ENCODE peak calls at places on chromosomes 4 and X, in five cellular contexts. R, L, J, G and W are unnamed samples.

GRCh38 chr4:186651624-186652023 is 72.0 kb downstream of the FAT1 start:
- DNase-seq in R (peak), L (no peak), J (no peak), G (no peak), W (peak)

GRCh38 chrX:132463411-132463810 is 25.4 kb downstream of the MBNL3 start:
- DNase-seq in R (peak), L (no peak), J (no peak), G (no peak), W (no peak)

GRCh38 chrX:54807524-54808108 is at the start of gene MAGED2:
- DNase-seq in J (no peak), R (peak), G (peak), L (no peak), W (peak)

GRCh38 chr4:170323623-170324022 is 233.9 kb upstream of the AADAT start:
- DNase-seq in G (no peak), R (no peak), L (no peak), J (no peak), W (no peak)

GRCh38 chrX:132023896-132024386 is 839 bp downstream of the STK26 start:
- DNase-seq in L (no peak), R (no peak), G (no peak), J (peak), W (peak)

GRCh38 chrX:153921511-153922285 is 4.4 kb downstream of the ARHGAP4 start:
- DNase-seq in R (no peak), L (no peak), G (peak), J (no peak), W (no peak)

GRCh38 chrX:112512509-112512908 is 167.2 kb downstream of the LHFPL1 start:
- DNase-seq in J (no peak), L (no peak), R (no peak), G (no peak), W (no peak)

GRCh38 chr4:107153228-107153627 is 117.1 kb upstream of the DKK2 start:
- DNase-seq in L (peak), R (no peak), J (no peak), G (peak), W (peak)

DNA sequence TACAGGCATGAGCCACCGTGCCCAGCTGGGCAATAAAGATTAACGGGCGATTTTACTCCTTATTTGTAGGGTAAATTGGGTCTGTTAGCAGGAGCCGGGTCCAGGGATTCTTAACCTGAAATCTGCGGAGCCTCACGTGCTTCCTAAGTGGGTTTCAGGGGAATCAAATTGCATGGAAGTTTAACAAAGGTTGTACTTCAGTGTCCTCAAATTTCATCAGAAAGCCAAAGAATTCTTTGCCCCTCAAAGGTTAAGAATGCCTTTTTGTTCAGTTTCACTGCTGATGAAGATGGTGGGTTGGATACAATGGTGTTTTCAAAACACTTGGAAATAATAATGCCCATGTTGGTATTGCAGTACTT is 67.9 kb downstream of the AFF1 start:
- DNase-seq in R (no peak), L (no peak), G (no peak), J (no peak), W (no peak)
- H3K4me2 ChIP-seq in R (no peak), L (no peak), G (no peak), J (no peak), W (no peak)

DNA sequence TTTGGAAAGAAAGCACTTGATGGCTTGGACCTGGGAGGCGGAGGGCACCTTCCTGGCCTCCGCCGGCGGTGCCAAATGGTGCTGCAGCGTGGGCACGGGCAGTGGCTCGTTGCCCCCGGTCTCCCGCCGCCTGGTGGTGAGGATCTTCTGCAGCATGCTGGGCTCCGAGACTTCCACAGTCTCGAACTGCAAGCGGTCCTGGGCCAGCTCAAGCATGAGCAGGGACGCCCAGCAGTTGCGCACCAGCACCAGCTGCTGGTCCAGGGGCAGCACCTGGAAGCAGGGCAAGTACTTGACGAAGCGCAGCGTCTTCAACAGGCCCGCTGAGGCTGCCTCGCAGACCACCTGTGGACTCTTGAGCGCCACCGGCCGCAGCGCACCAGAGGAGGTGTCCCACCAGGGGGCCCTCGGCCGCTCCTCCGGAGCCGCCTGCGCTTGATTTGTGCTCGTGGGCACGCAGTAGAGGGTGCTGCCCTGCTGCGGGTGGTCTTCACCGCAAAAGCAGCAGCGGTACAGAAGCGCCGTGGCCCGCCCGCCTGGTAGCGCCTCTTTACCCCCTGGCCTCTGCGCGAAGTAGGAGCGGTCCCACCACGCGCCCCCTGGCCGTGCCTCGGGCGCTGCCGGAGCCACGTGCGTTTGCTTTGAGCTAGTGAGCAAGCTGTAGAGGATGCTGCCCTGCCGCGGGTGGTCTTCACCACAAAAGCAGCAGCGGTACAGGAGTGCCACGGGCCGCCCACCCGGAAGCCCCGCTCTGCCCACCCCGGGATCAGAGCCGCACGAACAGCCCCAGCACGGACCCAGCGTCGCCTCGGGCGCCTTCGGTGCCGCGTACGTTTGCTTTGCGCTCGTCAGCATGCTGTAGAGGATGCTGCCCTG is 689 bp downstream of the NR0B1 start:
- DNase-seq in L (no peak), G (peak), J (no peak), R (no peak), W (peak)
- TF ChIP-seq EZH2 in L (no peak), G (no peak), J (no peak), R (peak), W (no peak)

DNA sequence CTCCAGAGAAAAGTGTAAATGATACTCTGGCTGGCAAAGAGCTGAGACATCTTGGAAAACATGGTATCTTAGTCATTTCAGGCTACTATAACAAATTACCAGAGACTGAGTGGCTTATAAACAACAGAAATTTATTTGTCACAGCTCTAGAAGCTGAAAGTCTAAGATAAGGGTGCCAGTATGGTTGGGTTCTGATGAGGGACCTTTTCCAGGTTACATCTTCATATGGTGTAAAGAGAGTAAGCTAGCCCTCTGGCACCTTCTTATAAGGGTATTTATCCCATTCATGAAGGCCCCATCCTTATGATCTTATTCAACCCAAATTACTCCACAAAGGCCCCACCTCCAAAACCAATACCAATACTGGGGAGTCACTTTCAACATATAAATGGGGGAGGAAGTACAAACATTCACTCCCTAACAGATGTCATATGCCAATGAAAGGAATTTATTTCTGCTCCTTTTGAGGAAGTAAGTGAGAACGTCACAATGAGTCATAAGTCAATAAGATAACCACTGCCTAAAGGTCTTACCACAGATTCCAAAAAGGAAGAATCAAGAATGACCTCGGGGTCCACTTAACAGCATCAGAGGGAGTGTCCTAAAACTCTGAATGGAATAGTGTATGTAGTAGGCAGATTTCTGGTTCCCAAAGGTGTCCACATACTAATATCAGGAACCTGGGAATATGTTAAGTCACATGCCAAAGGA is 246.6 kb downstream of the OPHN1 start:
- DNase-seq in R (peak), J (peak), G (peak), L (no peak), W (peak)
- H3K4me2 ChIP-seq in R (no peak), J (no peak), G (no peak), L (no peak), W (peak)

GRCh38 chr4:83010522-83011318 is at the start of gene LIN54:
- DNase-seq in L (peak), J (peak), G (peak), R (peak), W (peak)

GRCh38 chr4:83010111-83010521 is 507 bp downstream of the LIN54 start:
- DNase-seq in J (peak), R (peak), G (peak), L (no peak), W (peak)

GRCh38 chr4:83012631-83013419 is 2.2 kb upstream of the LIN54 start:
- DNase-seq in G (peak), R (peak), L (peak), J (peak), W (peak)

GRCh38 chr4:83013420-83013867 is 2.8 kb upstream of the LIN54 start:
- DNase-seq in L (no peak), G (no peak), J (no peak), R (no peak), W (no peak)

DNA sequence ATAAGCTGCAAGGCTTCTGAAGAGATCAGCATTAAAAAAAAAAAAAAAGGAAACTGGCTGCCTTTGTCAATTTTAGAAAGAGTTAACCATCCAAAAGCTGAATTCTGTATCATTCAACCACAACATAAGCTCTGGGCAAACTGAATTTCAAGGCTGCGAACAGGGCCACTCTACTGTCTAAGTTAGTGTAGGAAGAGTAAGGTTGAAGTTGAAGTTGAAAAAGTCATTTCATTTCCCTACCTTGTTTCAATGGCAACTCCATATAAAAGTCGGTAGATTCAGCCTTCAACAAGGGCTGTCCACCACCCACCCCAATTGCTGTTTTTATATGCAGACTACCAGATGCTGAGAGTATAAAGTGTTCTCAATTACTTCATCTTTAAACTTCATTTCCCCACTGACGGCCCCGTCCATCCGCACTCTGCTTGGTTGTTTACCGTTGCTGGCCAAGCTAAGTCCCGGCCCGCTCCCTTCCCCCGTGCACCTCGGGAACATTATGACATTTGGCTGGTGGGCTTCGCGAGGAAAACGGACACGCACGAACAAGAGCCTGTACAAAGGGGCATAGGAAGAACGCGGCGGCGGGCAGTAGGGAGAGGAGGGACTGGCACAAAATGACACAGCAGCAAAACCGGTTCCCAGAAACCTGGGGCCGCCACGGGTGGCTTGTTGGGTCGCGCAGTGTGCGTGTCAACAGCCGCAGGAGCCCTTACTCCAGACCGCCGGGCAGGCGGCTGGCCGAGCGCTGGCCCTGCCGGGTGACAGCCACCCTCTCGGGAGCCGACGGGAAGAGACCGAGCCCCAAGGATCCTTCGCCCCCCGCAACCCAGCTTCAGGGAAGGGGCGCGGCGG is 1.4 kb upstream of the LIN54 start:
- DNase-seq in R (no peak), L (no peak), J (peak), G (peak), W (peak)
- TF ChIP-seq EZH2 in R (no peak), L (no peak), J (no peak), G (no peak), W (no peak)

GRCh38 chrX:123983240-123983639 is 21.7 kb downstream of the STAG2 start:
- DNase-seq in J (no peak), R (no peak), L (no peak), G (no peak), W (no peak)
- H3K4me2 ChIP-seq in J (no peak), R (no peak), L (no peak), G (peak), W (no peak)

GRCh38 chrX:69504626-69505612 is 793 bp downstream of the NALF2 start:
- DNase-seq in G (peak), L (no peak), J (no peak), R (no peak), W (no peak)

GRCh38 chrX:69506617-69507499 is 2.7 kb downstream of the NALF2 start:
- DNase-seq in J (no peak), R (no peak), G (peak), L (no peak), W (no peak)

GRCh38 chrX:69507500-69507789 is 3.3 kb downstream of the NALF2 start:
- DNase-seq in G (no peak), J (no peak), L (no peak), R (no peak), W (no peak)

GRCh38 chrX:69503835-69504625 is at the start of gene NALF2:
- DNase-seq in J (peak), L (peak), R (peak), G (peak), W (peak)

DNA sequence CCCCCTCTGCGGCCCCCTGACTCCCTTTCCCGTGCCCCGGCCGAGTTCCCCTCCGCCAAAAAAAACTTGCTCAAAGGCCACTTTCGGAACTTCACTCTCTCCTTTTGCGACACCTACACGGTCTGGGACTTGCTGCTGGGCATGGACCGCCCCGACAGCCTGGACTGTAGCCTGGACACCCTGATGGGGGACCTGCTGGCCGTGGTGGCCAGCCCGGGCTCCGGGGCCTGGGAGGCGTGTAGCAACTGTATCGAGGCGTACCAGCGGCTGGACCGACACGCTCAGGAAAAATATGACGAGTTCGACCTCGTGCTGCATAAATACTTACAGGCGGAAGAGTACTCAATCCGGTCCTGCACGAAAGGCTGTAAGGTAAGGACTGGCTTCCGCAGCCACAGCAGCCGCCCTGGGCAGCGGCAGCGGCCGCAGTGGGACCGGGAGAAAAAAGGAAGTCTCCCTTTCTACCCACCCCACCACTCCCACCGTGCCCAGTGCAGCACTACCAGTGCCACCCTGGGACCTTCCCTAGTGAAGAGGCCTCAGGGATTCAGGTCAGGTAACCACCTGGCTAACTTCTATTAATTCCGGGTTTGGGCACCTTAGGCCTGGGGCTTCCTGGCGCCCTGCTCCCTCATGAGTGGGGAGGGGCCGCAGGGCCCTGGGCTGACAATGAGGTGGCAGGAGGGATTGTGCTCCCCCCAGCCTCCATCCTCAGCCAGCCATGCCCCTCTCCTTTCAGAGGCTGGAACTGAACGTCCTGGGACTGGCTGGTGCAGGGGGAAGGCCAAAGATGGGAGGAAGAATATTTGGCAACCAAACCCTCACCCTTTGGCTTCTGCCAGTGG is 1.9 kb downstream of the NALF2 start:
- DNase-seq in G (no peak), J (no peak), L (no peak), R (no peak), W (no peak)
- TF ChIP-seq EZH2 in G (peak), J (peak), L (no peak), R (peak), W (peak)